ENCODE peak calls at places on chromosomes 7 and 10, in seven cellular contexts. One of them, this sample, is unnamed.

GRCh38 chr10:29736325-29737208 is 101.8 kb upstream of the SVIL start:
- DNase-seq in Caki2: peak
- DNase-seq in mucosa of gallbladder: peak
- DNase-seq in progenitor cell of endocrine pancreas: peak
- DNase-seq in GM03348: peak
- DNase-seq in KG1: no peak
- DNase-seq in body of pancreas: peak
- DNase-seq in this sample: peak

GRCh38 chr7:13111230-13111629 is 423.8 kb downstream of the ARL4A start:
- DNase-seq in Caki2: no peak
- DNase-seq in mucosa of gallbladder: no peak
- DNase-seq in progenitor cell of endocrine pancreas: no peak
- DNase-seq in GM03348: no peak
- DNase-seq in KG1: no peak
- DNase-seq in body of pancreas: no peak
- DNase-seq in this sample: no peak

GRCh38 chr10:119395287-119396007 is 147.1 kb downstream of the RGS10 start:
- DNase-seq in Caki2: no peak
- DNase-seq in mucosa of gallbladder: peak
- DNase-seq in progenitor cell of endocrine pancreas: no peak
- DNase-seq in GM03348: no peak
- DNase-seq in KG1: peak
- DNase-seq in body of pancreas: no peak
- DNase-seq in this sample: peak

GRCh38 chr7:26155531-26156375 is 3.8 kb downstream of the NFE2L3 start:
- DNase-seq in Caki2: peak
- DNase-seq in mucosa of gallbladder: no peak
- DNase-seq in progenitor cell of endocrine pancreas: no peak
- DNase-seq in GM03348: peak
- DNase-seq in KG1: no peak
- DNase-seq in body of pancreas: no peak
- DNase-seq in this sample: no peak

GRCh38 chr10:44030681-44031080 is 354.2 kb downstream of the CXCL12 start:
- DNase-seq in Caki2: no peak
- DNase-seq in mucosa of gallbladder: no peak
- DNase-seq in progenitor cell of endocrine pancreas: no peak
- DNase-seq in GM03348: no peak
- DNase-seq in KG1: no peak
- DNase-seq in body of pancreas: no peak
- DNase-seq in this sample: no peak

GRCh38 chr10:43965033-43965917 is 316.6 kb upstream of the ZNF32 start:
- DNase-seq in Caki2: peak
- DNase-seq in mucosa of gallbladder: no peak
- DNase-seq in progenitor cell of endocrine pancreas: no peak
- DNase-seq in GM03348: peak
- DNase-seq in KG1: no peak
- DNase-seq in body of pancreas: no peak
- DNase-seq in this sample: no peak

GRCh38 chr10:99540673-99541531 is 8.2 kb downstream of the NKX2-3 start:
- DNase-seq in Caki2: no peak
- DNase-seq in mucosa of gallbladder: no peak
- DNase-seq in progenitor cell of endocrine pancreas: peak
- DNase-seq in GM03348: no peak
- DNase-seq in KG1: no peak
- DNase-seq in body of pancreas: peak
- DNase-seq in this sample: peak

GRCh38 chr7:19519443-19519977 is 189.3 kb downstream of the POLR1F start:
- DNase-seq in Caki2: peak
- DNase-seq in mucosa of gallbladder: no peak
- DNase-seq in progenitor cell of endocrine pancreas: no peak
- DNase-seq in GM03348: no peak
- DNase-seq in KG1: no peak
- DNase-seq in body of pancreas: no peak
- DNase-seq in this sample: no peak

GRCh38 chr10:72086466-72087391 is 1.6 kb downstream of the SPOCK2 start:
- DNase-seq in Caki2: no peak
- DNase-seq in mucosa of gallbladder: peak
- DNase-seq in progenitor cell of endocrine pancreas: no peak
- DNase-seq in GM03348: peak
- DNase-seq in KG1: no peak
- DNase-seq in body of pancreas: no peak
- DNase-seq in this sample: no peak

GRCh38 chr10:10293431-10293830 is 724.2 kb upstream of the CELF2 start:
- DNase-seq in Caki2: no peak
- DNase-seq in mucosa of gallbladder: no peak
- DNase-seq in progenitor cell of endocrine pancreas: no peak
- DNase-seq in GM03348: no peak
- DNase-seq in KG1: no peak
- DNase-seq in body of pancreas: no peak
- DNase-seq in this sample: no peak

GRCh38 chr10:13709931-13710690 is 123.3 kb downstream of the PRPF18 start:
- DNase-seq in Caki2: no peak
- DNase-seq in mucosa of gallbladder: no peak
- DNase-seq in progenitor cell of endocrine pancreas: no peak
- DNase-seq in GM03348: peak
- DNase-seq in KG1: no peak
- DNase-seq in body of pancreas: no peak
- DNase-seq in this sample: peak

GRCh38 chr10:98572594-98572993 is 125.9 kb upstream of the HPS1 start:
- DNase-seq in Caki2: no peak
- DNase-seq in mucosa of gallbladder: no peak
- DNase-seq in progenitor cell of endocrine pancreas: no peak
- DNase-seq in GM03348: no peak
- DNase-seq in KG1: no peak
- DNase-seq in body of pancreas: no peak
- DNase-seq in this sample: no peak

GRCh38 chr7:101271021-101271420 is 26.1 kb upstream of the FIS1 start:
- DNase-seq in Caki2: no peak
- DNase-seq in mucosa of gallbladder: no peak
- DNase-seq in progenitor cell of endocrine pancreas: no peak
- DNase-seq in GM03348: no peak
- DNase-seq in KG1: no peak
- DNase-seq in body of pancreas: no peak
- DNase-seq in this sample: no peak

GRCh38 chr7:55274156-55274555 is 91.0 kb upstream of the LANCL2 start:
- DNase-seq in Caki2: no peak
- DNase-seq in mucosa of gallbladder: no peak
- DNase-seq in progenitor cell of endocrine pancreas: no peak
- DNase-seq in GM03348: no peak
- DNase-seq in KG1: no peak
- DNase-seq in body of pancreas: no peak
- DNase-seq in this sample: no peak

GRCh38 chr10:103736763-103737162 is 118.6 kb downstream of the SH3PXD2A start:
- DNase-seq in Caki2: peak
- DNase-seq in mucosa of gallbladder: no peak
- DNase-seq in progenitor cell of endocrine pancreas: no peak
- DNase-seq in GM03348: no peak
- DNase-seq in KG1: no peak
- DNase-seq in body of pancreas: no peak
- DNase-seq in this sample: no peak